ENCODE peak calls at places on chromosomes 12 and 14, in seven cellular contexts. One of them, this sample, is unnamed.

GRCh38 chr12:94677778-94678177 is 27.4 kb upstream of the TMCC3 start:
- DNase-seq in H9: no peak
- DNase-seq in trophoblast cell: peak
- DNase-seq in neuronal stem cell: no peak
- DNase-seq in mesenchymal stem cell: no peak
- DNase-seq in IMR-90: no peak
- DNase-seq in H1: no peak
- DNase-seq in this sample: no peak

GRCh38 chr14:89430271-89430620 is 13.2 kb upstream of the FOXN3 start:
- DNase-seq in H9: no peak
- DNase-seq in trophoblast cell: no peak
- DNase-seq in neuronal stem cell: no peak
- DNase-seq in mesenchymal stem cell: no peak
- DNase-seq in IMR-90: peak
- DNase-seq in H1: no peak
- DNase-seq in this sample: no peak

GRCh38 chr12:11144297-11144696 is 9.9 kb upstream of the TAS2R30 start:
- DNase-seq in H9: no peak
- DNase-seq in trophoblast cell: no peak
- DNase-seq in neuronal stem cell: no peak
- DNase-seq in mesenchymal stem cell: no peak
- DNase-seq in IMR-90: no peak
- DNase-seq in H1: no peak
- DNase-seq in this sample: no peak

GRCh38 chr12:99287136-99287535 is 360.4 kb upstream of the GARIN6 start:
- DNase-seq in H9: no peak
- DNase-seq in trophoblast cell: no peak
- DNase-seq in neuronal stem cell: no peak
- DNase-seq in mesenchymal stem cell: no peak
- DNase-seq in IMR-90: no peak
- DNase-seq in H1: no peak
- DNase-seq in this sample: peak

GRCh38 chr12:131428086-131428685 is 282.7 kb upstream of the SFSWAP start:
- DNase-seq in H9: peak
- DNase-seq in trophoblast cell: no peak
- DNase-seq in neuronal stem cell: no peak
- DNase-seq in mesenchymal stem cell: no peak
- DNase-seq in IMR-90: no peak
- DNase-seq in H1: no peak
- DNase-seq in this sample: no peak

GRCh38 chr14:99936738-99937474 is 128.3 kb upstream of the EVL start:
- DNase-seq in H9: no peak
- DNase-seq in trophoblast cell: no peak
- DNase-seq in neuronal stem cell: no peak
- DNase-seq in mesenchymal stem cell: no peak
- DNase-seq in IMR-90: no peak
- DNase-seq in H1: no peak
- DNase-seq in this sample: peak

GRCh38 chr14:30382221-30382620 is 176.7 kb upstream of the G2E3 start:
- DNase-seq in H9: no peak
- DNase-seq in trophoblast cell: no peak
- DNase-seq in neuronal stem cell: no peak
- DNase-seq in mesenchymal stem cell: no peak
- DNase-seq in IMR-90: no peak
- DNase-seq in H1: no peak
- DNase-seq in this sample: no peak

GRCh38 chr14:90695997-90696681 is 120.1 kb downstream of the TTC7B start:
- DNase-seq in H9: no peak
- DNase-seq in trophoblast cell: no peak
- DNase-seq in neuronal stem cell: no peak
- DNase-seq in mesenchymal stem cell: no peak
- DNase-seq in IMR-90: no peak
- DNase-seq in H1: no peak
- DNase-seq in this sample: no peak

GRCh38 chr14:85471744-85472143 is 58.2 kb upstream of the FLRT2 start:
- DNase-seq in H9: no peak
- DNase-seq in trophoblast cell: no peak
- DNase-seq in neuronal stem cell: no peak
- DNase-seq in mesenchymal stem cell: peak
- DNase-seq in IMR-90: peak
- DNase-seq in H1: no peak
- DNase-seq in this sample: peak

GRCh38 chr14:94770251-94770749 is 387 bp upstream of the GSC start:
- DNase-seq in H9: no peak
- DNase-seq in trophoblast cell: no peak
- DNase-seq in neuronal stem cell: no peak
- DNase-seq in mesenchymal stem cell: no peak
- DNase-seq in IMR-90: peak
- DNase-seq in H1: peak
- DNase-seq in this sample: peak

GRCh38 chr12:117046425-117046824 is 52.8 kb downstream of the TESC start:
- DNase-seq in H9: no peak
- DNase-seq in trophoblast cell: no peak
- DNase-seq in neuronal stem cell: no peak
- DNase-seq in mesenchymal stem cell: no peak
- DNase-seq in IMR-90: no peak
- DNase-seq in H1: no peak
- DNase-seq in this sample: no peak

GRCh38 chr12:22855456-22855855 is 230.5 kb downstream of the ETNK1 start:
- DNase-seq in H9: no peak
- DNase-seq in trophoblast cell: no peak
- DNase-seq in neuronal stem cell: no peak
- DNase-seq in mesenchymal stem cell: no peak
- DNase-seq in IMR-90: no peak
- DNase-seq in H1: no peak
- DNase-seq in this sample: peak

GRCh38 chr12:47704719-47705118 is 1.1 kb downstream of the RPAP3 start:
- DNase-seq in H9: no peak
- DNase-seq in trophoblast cell: no peak
- DNase-seq in neuronal stem cell: no peak
- DNase-seq in mesenchymal stem cell: no peak
- DNase-seq in IMR-90: no peak
- DNase-seq in H1: no peak
- DNase-seq in this sample: no peak

GRCh38 chr12:89351489-89352241 is 636 bp downstream of the DUSP6 start:
- DNase-seq in H9: no peak
- DNase-seq in trophoblast cell: peak
- DNase-seq in neuronal stem cell: no peak
- DNase-seq in mesenchymal stem cell: no peak
- DNase-seq in IMR-90: peak
- DNase-seq in H1: peak
- DNase-seq in this sample: no peak

GRCh38 chr14:101360045-101360931 is 201.0 kb upstream of the DIO3 start:
- DNase-seq in H9: no peak
- DNase-seq in trophoblast cell: no peak
- DNase-seq in neuronal stem cell: no peak
- DNase-seq in mesenchymal stem cell: no peak
- DNase-seq in IMR-90: no peak
- DNase-seq in H1: no peak
- DNase-seq in this sample: no peak

GRCh38 chr12:132572801-132573760 is 37.3 kb downstream of the LRCOL1 start:
- DNase-seq in H9: no peak
- DNase-seq in trophoblast cell: no peak
- DNase-seq in neuronal stem cell: no peak
- DNase-seq in mesenchymal stem cell: no peak
- DNase-seq in IMR-90: no peak
- DNase-seq in H1: no peak
- DNase-seq in this sample: no peak

GRCh38 chr14:24066490-24067132 is 4.8 kb upstream of the CPNE6 start:
- DNase-seq in H9: no peak
- DNase-seq in trophoblast cell: no peak
- DNase-seq in neuronal stem cell: no peak
- DNase-seq in mesenchymal stem cell: no peak
- DNase-seq in IMR-90: no peak
- DNase-seq in H1: no peak
- DNase-seq in this sample: no peak

GRCh38 chr12:105331805-105332251 is 1.3 kb downstream of the C12orf75 start:
- DNase-seq in H9: peak
- DNase-seq in trophoblast cell: peak
- DNase-seq in neuronal stem cell: no peak
- DNase-seq in mesenchymal stem cell: no peak
- DNase-seq in IMR-90: no peak
- DNase-seq in H1: no peak
- DNase-seq in this sample: peak

GRCh38 chr12:101670007-101670671 is 27.3 kb upstream of the CHPT1 start:
- DNase-seq in H9: no peak
- DNase-seq in trophoblast cell: peak
- DNase-seq in neuronal stem cell: peak
- DNase-seq in mesenchymal stem cell: peak
- DNase-seq in IMR-90: peak
- DNase-seq in H1: no peak
- DNase-seq in this sample: peak

GRCh38 chr12:42767998-42768397 is 178.5 kb upstream of the PRICKLE1 start:
- DNase-seq in H9: no peak
- DNase-seq in trophoblast cell: no peak
- DNase-seq in neuronal stem cell: no peak
- DNase-seq in mesenchymal stem cell: no peak
- DNase-seq in IMR-90: no peak
- DNase-seq in H1: no peak
- DNase-seq in this sample: no peak
- H3K23ac ChIP-seq in H9: no peak
- H3K23ac ChIP-seq in trophoblast cell: no peak
- H3K23ac ChIP-seq in neuronal stem cell: no peak
- H3K23ac ChIP-seq in mesenchymal stem cell: no peak
- H3K23ac ChIP-seq in IMR-90: no peak
- H3K23ac ChIP-seq in H1: no peak
- H3K23ac ChIP-seq in this sample: no peak

GRCh38 chr14:105090493-105091334 is 25.5 kb upstream of the GPR132 start:
- DNase-seq in H9: peak
- DNase-seq in trophoblast cell: peak
- DNase-seq in neuronal stem cell: peak
- DNase-seq in mesenchymal stem cell: peak
- DNase-seq in IMR-90: peak
- DNase-seq in H1: peak
- DNase-seq in this sample: peak

GRCh38 chr14:105092124-105092911 is 27.1 kb upstream of the GPR132 start:
- DNase-seq in H9: peak
- DNase-seq in trophoblast cell: peak
- DNase-seq in neuronal stem cell: no peak
- DNase-seq in mesenchymal stem cell: peak
- DNase-seq in IMR-90: no peak
- DNase-seq in H1: peak
- DNase-seq in this sample: no peak

GRCh38 chr14:105092912-105093425 is 27.7 kb upstream of the GPR132 start:
- DNase-seq in H9: peak
- DNase-seq in trophoblast cell: peak
- DNase-seq in neuronal stem cell: no peak
- DNase-seq in mesenchymal stem cell: peak
- DNase-seq in IMR-90: peak
- DNase-seq in H1: peak
- DNase-seq in this sample: no peak

GRCh38 chr14:105089746-105090492 is 24.7 kb upstream of the GPR132 start:
- DNase-seq in H9: no peak
- DNase-seq in trophoblast cell: no peak
- DNase-seq in neuronal stem cell: no peak
- DNase-seq in mesenchymal stem cell: no peak
- DNase-seq in IMR-90: no peak
- DNase-seq in H1: no peak
- DNase-seq in this sample: no peak

DNA sequence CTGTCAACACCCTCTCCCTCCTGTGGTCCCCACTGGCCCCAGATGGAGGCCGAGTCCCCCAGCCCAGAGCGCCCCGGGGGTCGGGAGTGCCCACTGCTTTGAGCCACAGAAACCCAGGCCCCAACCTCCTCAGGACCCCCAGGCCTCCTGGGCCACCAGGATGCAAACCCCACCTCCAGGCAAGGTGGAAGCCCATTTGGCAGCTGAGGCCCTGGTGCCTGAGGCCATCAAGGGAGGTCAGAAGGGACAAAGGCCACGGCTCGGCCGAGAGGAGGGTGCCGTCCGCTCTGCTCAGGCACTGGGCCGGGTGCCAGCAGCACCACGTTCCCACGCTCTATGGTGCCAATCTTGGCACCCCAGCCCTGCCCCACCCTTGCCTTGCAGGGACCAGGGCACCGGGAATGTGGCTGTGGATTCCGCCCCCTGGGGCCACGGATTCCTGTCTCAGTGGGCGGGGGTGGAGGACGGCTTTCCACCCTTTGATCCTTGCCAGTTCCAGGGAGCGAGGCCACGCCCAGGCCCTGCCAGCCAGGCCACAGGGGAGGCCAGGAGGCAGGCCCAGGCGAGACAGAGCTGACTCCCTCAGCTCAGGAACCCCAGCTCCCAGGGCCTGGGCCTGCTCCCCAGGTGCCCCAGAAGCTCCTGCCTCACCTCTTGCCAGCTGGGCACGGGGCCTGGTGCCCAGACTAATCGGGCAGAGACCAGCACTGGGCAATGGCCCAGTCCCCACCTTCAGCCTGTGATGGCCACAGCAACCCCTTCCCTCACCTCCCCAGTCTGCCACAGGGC is 26.3 kb upstream of the GPR132 start:
- DNase-seq in H9: peak
- DNase-seq in trophoblast cell: peak
- DNase-seq in neuronal stem cell: no peak
- DNase-seq in mesenchymal stem cell: no peak
- DNase-seq in IMR-90: no peak
- DNase-seq in H1: no peak
- DNase-seq in this sample: no peak
- H3K23ac ChIP-seq in H9: no peak
- H3K23ac ChIP-seq in trophoblast cell: no peak
- H3K23ac ChIP-seq in neuronal stem cell: peak
- H3K23ac ChIP-seq in mesenchymal stem cell: peak
- H3K23ac ChIP-seq in IMR-90: no peak
- H3K23ac ChIP-seq in H1: no peak
- H3K23ac ChIP-seq in this sample: no peak

GRCh38 chr12:15984097-15984800 is 73.1 kb downstream of the DERA start:
- DNase-seq in H9: no peak
- DNase-seq in trophoblast cell: no peak
- DNase-seq in neuronal stem cell: no peak
- DNase-seq in mesenchymal stem cell: no peak
- DNase-seq in IMR-90: peak
- DNase-seq in H1: no peak
- DNase-seq in this sample: no peak
- H3K23ac ChIP-seq in H9: no peak
- H3K23ac ChIP-seq in trophoblast cell: no peak
- H3K23ac ChIP-seq in neuronal stem cell: no peak
- H3K23ac ChIP-seq in mesenchymal stem cell: no peak
- H3K23ac ChIP-seq in IMR-90: no peak
- H3K23ac ChIP-seq in H1: no peak
- H3K23ac ChIP-seq in this sample: no peak

GRCh38 chr12:53788892-53789291 is 37.1 kb upstream of the CISTR start:
- DNase-seq in H9: no peak
- DNase-seq in trophoblast cell: no peak
- DNase-seq in neuronal stem cell: no peak
- DNase-seq in mesenchymal stem cell: no peak
- DNase-seq in IMR-90: no peak
- DNase-seq in H1: no peak
- DNase-seq in this sample: no peak

GRCh38 chr12:53795927-53796326 is 44.1 kb upstream of the CISTR start:
- DNase-seq in H9: no peak
- DNase-seq in trophoblast cell: no peak
- DNase-seq in neuronal stem cell: no peak
- DNase-seq in mesenchymal stem cell: no peak
- DNase-seq in IMR-90: no peak
- DNase-seq in H1: no peak
- DNase-seq in this sample: no peak

GRCh38 chr12:53791735-53792326 is 40.1 kb upstream of the CISTR start:
- DNase-seq in H9: peak
- DNase-seq in trophoblast cell: peak
- DNase-seq in neuronal stem cell: no peak
- DNase-seq in mesenchymal stem cell: peak
- DNase-seq in IMR-90: no peak
- DNase-seq in H1: peak
- DNase-seq in this sample: peak

GRCh38 chr12:53789570-53789969 is 37.8 kb upstream of the CISTR start:
- DNase-seq in H9: no peak
- DNase-seq in trophoblast cell: no peak
- DNase-seq in neuronal stem cell: no peak
- DNase-seq in mesenchymal stem cell: no peak
- DNase-seq in IMR-90: no peak
- DNase-seq in H1: no peak
- DNase-seq in this sample: no peak

GRCh38 chr12:53793221-53793620 is 41.4 kb upstream of the CISTR start:
- DNase-seq in H9: no peak
- DNase-seq in trophoblast cell: no peak
- DNase-seq in neuronal stem cell: no peak
- DNase-seq in mesenchymal stem cell: no peak
- DNase-seq in IMR-90: no peak
- DNase-seq in H1: no peak
- DNase-seq in this sample: no peak
- H3K23ac ChIP-seq in H9: no peak
- H3K23ac ChIP-seq in trophoblast cell: no peak
- H3K23ac ChIP-seq in neuronal stem cell: no peak
- H3K23ac ChIP-seq in mesenchymal stem cell: no peak
- H3K23ac ChIP-seq in IMR-90: no peak
- H3K23ac ChIP-seq in H1: no peak
- H3K23ac ChIP-seq in this sample: no peak